ENCODE peak calls at places on chromosomes 6 and 20, in ten cellular contexts. One of them, this sample, is unnamed.
A peak's percentile ranks its signal among the peaks of the same experiment; 100 is the strongest.

GRCh38 chr20:49552007-49552406 is 15.9 kb downstream of the PTGIS start:
- DNase-seq in fibroblast of lung: no peak
- DNase-seq in nephron progenitor cell: no peak
- DNase-seq in heart left ventricle: no peak
- DNase-seq in CD8-positive, alpha-beta T cell: no peak
- DNase-seq in cardiac fibroblast: no peak
- DNase-seq in A549: no peak
- DNase-seq in heart right ventricle: no peak
- DNase-seq in SK-N-SH: no peak
- DNase-seq in mesothelial cell of epicardium: no peak
- DNase-seq in this sample: no peak

GRCh38 chr6:112289039-112289566 is 34.7 kb upstream of the LAMA4 start:
- DNase-seq in fibroblast of lung: peak; percentile 90
- DNase-seq in nephron progenitor cell: no peak
- DNase-seq in heart left ventricle: peak; percentile 79
- DNase-seq in CD8-positive, alpha-beta T cell: no peak
- DNase-seq in cardiac fibroblast: peak; percentile 97
- DNase-seq in A549: no peak
- DNase-seq in heart right ventricle: peak; percentile 61
- DNase-seq in SK-N-SH: no peak
- DNase-seq in mesothelial cell of epicardium: peak; percentile 40
- DNase-seq in this sample: no peak

GRCh38 chr6:32944265-32944664 is 3.4 kb upstream of the HLA-DMB start:
- DNase-seq in fibroblast of lung: no peak
- DNase-seq in nephron progenitor cell: no peak
- DNase-seq in heart left ventricle: no peak
- DNase-seq in CD8-positive, alpha-beta T cell: peak; percentile 22
- DNase-seq in cardiac fibroblast: no peak
- DNase-seq in A549: no peak
- DNase-seq in heart right ventricle: no peak
- DNase-seq in SK-N-SH: no peak
- DNase-seq in mesothelial cell of epicardium: no peak
- DNase-seq in this sample: no peak

GRCh38 chr6:2688416-2689064 is 62.2 kb downstream of the MYLK4 start:
- DNase-seq in fibroblast of lung: peak; percentile 92
- DNase-seq in nephron progenitor cell: no peak
- DNase-seq in heart left ventricle: peak; percentile 36
- DNase-seq in CD8-positive, alpha-beta T cell: no peak
- DNase-seq in cardiac fibroblast: peak; percentile 82
- DNase-seq in A549: peak; percentile 21
- DNase-seq in heart right ventricle: no peak
- DNase-seq in SK-N-SH: no peak
- DNase-seq in mesothelial cell of epicardium: no peak
- DNase-seq in this sample: no peak

GRCh38 chr20:53291548-53291947 is 302.1 kb downstream of the ZNF217 start:
- DNase-seq in fibroblast of lung: no peak
- DNase-seq in nephron progenitor cell: peak; percentile 10
- DNase-seq in heart left ventricle: no peak
- DNase-seq in CD8-positive, alpha-beta T cell: no peak
- DNase-seq in cardiac fibroblast: no peak
- DNase-seq in A549: no peak
- DNase-seq in heart right ventricle: no peak
- DNase-seq in SK-N-SH: no peak
- DNase-seq in mesothelial cell of epicardium: no peak
- DNase-seq in this sample: no peak

GRCh38 chr20:62751551-62752150 is 43.0 kb downstream of the NTSR1 start:
- DNase-seq in fibroblast of lung: no peak
- DNase-seq in nephron progenitor cell: peak; percentile 1
- DNase-seq in heart left ventricle: peak; percentile 12
- DNase-seq in CD8-positive, alpha-beta T cell: no peak
- DNase-seq in cardiac fibroblast: no peak
- DNase-seq in A549: no peak
- DNase-seq in heart right ventricle: peak; percentile 8
- DNase-seq in SK-N-SH: no peak
- DNase-seq in mesothelial cell of epicardium: no peak
- DNase-seq in this sample: no peak

GRCh38 chr6:116251568-116252384 is 2.1 kb downstream of the TSPYL4 start:
- DNase-seq in fibroblast of lung: peak; percentile 88
- DNase-seq in nephron progenitor cell: no peak
- DNase-seq in heart left ventricle: no peak
- DNase-seq in CD8-positive, alpha-beta T cell: no peak
- DNase-seq in cardiac fibroblast: peak; percentile 92
- DNase-seq in A549: no peak
- DNase-seq in heart right ventricle: no peak
- DNase-seq in SK-N-SH: no peak
- DNase-seq in mesothelial cell of epicardium: no peak
- DNase-seq in this sample: no peak

GRCh38 chr6:134016558-134016814 is 35.9 kb downstream of the SLC2A12 start:
- DNase-seq in fibroblast of lung: no peak
- DNase-seq in nephron progenitor cell: no peak
- DNase-seq in heart left ventricle: no peak
- DNase-seq in CD8-positive, alpha-beta T cell: no peak
- DNase-seq in cardiac fibroblast: no peak
- DNase-seq in A549: no peak
- DNase-seq in heart right ventricle: no peak
- DNase-seq in SK-N-SH: no peak
- DNase-seq in mesothelial cell of epicardium: no peak
- DNase-seq in this sample: no peak

GRCh38 chr6:28982476-28983266 is 22.4 kb downstream of the ZNF311 start:
- DNase-seq in fibroblast of lung: peak; percentile 68
- DNase-seq in nephron progenitor cell: no peak
- DNase-seq in heart left ventricle: no peak
- DNase-seq in CD8-positive, alpha-beta T cell: no peak
- DNase-seq in cardiac fibroblast: peak; percentile 67
- DNase-seq in A549: peak; percentile 81
- DNase-seq in heart right ventricle: no peak
- DNase-seq in SK-N-SH: peak; percentile 37
- DNase-seq in mesothelial cell of epicardium: no peak
- DNase-seq in this sample: no peak

GRCh38 chr6:165883851-165884640 is 221.0 kb upstream of the PDE10A start:
- DNase-seq in fibroblast of lung: peak; percentile 52
- DNase-seq in nephron progenitor cell: no peak
- DNase-seq in heart left ventricle: no peak
- DNase-seq in CD8-positive, alpha-beta T cell: no peak
- DNase-seq in cardiac fibroblast: no peak
- DNase-seq in A549: no peak
- DNase-seq in heart right ventricle: no peak
- DNase-seq in SK-N-SH: no peak
- DNase-seq in mesothelial cell of epicardium: no peak
- DNase-seq in this sample: no peak

GRCh38 chr20:52192296-52193007 is 873 bp upstream of the ZFP64 start:
- DNase-seq in fibroblast of lung: no peak
- DNase-seq in nephron progenitor cell: no peak
- DNase-seq in heart left ventricle: peak; percentile 63
- DNase-seq in CD8-positive, alpha-beta T cell: no peak
- DNase-seq in cardiac fibroblast: no peak
- DNase-seq in A549: peak; percentile 79
- DNase-seq in heart right ventricle: peak; percentile 27
- DNase-seq in SK-N-SH: peak; percentile 77
- DNase-seq in mesothelial cell of epicardium: no peak
- DNase-seq in this sample: no peak

GRCh38 chr6:153312633-153313032 is 181.6 kb upstream of the RGS17 start:
- DNase-seq in fibroblast of lung: peak; percentile 51
- DNase-seq in nephron progenitor cell: peak; percentile 25
- DNase-seq in heart left ventricle: peak; percentile 33
- DNase-seq in CD8-positive, alpha-beta T cell: peak; percentile 3
- DNase-seq in cardiac fibroblast: peak; percentile 78
- DNase-seq in A549: peak; percentile 70
- DNase-seq in heart right ventricle: peak; percentile 28
- DNase-seq in SK-N-SH: peak; percentile 75
- DNase-seq in mesothelial cell of epicardium: no peak
- DNase-seq in this sample: no peak

GRCh38 chr20:14829897-14830296 is 492.5 kb upstream of the FLRT3 start:
- DNase-seq in fibroblast of lung: no peak
- DNase-seq in nephron progenitor cell: no peak
- DNase-seq in heart left ventricle: no peak
- DNase-seq in CD8-positive, alpha-beta T cell: no peak
- DNase-seq in cardiac fibroblast: no peak
- DNase-seq in A549: no peak
- DNase-seq in heart right ventricle: no peak
- DNase-seq in SK-N-SH: no peak
- DNase-seq in mesothelial cell of epicardium: no peak
- DNase-seq in this sample: no peak

GRCh38 chr6:144849920-144850319 is 564.8 kb downstream of the UTRN start:
- DNase-seq in fibroblast of lung: no peak
- DNase-seq in nephron progenitor cell: no peak
- DNase-seq in heart left ventricle: no peak
- DNase-seq in CD8-positive, alpha-beta T cell: no peak
- DNase-seq in cardiac fibroblast: no peak
- DNase-seq in A549: no peak
- DNase-seq in heart right ventricle: no peak
- DNase-seq in SK-N-SH: no peak
- DNase-seq in mesothelial cell of epicardium: no peak
- DNase-seq in this sample: no peak

GRCh38 chr20:22918286-22918983 is 116.7 kb upstream of the SSTR4 start:
- DNase-seq in fibroblast of lung: no peak
- DNase-seq in nephron progenitor cell: no peak
- DNase-seq in heart left ventricle: no peak
- DNase-seq in CD8-positive, alpha-beta T cell: no peak
- DNase-seq in cardiac fibroblast: peak; percentile 28
- DNase-seq in A549: no peak
- DNase-seq in heart right ventricle: no peak
- DNase-seq in SK-N-SH: no peak
- DNase-seq in mesothelial cell of epicardium: no peak
- DNase-seq in this sample: no peak

GRCh38 chr20:58402305-58402704 is 13.3 kb downstream of the VAPB start:
- DNase-seq in fibroblast of lung: no peak
- DNase-seq in nephron progenitor cell: no peak
- DNase-seq in heart left ventricle: no peak
- DNase-seq in CD8-positive, alpha-beta T cell: no peak
- DNase-seq in cardiac fibroblast: no peak
- DNase-seq in A549: no peak
- DNase-seq in heart right ventricle: no peak
- DNase-seq in SK-N-SH: no peak
- DNase-seq in mesothelial cell of epicardium: no peak
- DNase-seq in this sample: no peak

GRCh38 chr6:111950661-111951426 is 77.6 kb upstream of the FYN start:
- DNase-seq in fibroblast of lung: peak; percentile 54
- DNase-seq in nephron progenitor cell: peak; percentile 23
- DNase-seq in heart left ventricle: peak; percentile 41
- DNase-seq in CD8-positive, alpha-beta T cell: no peak
- DNase-seq in cardiac fibroblast: peak; percentile 38
- DNase-seq in A549: no peak
- DNase-seq in heart right ventricle: peak; percentile 20
- DNase-seq in SK-N-SH: peak; percentile 32
- DNase-seq in mesothelial cell of epicardium: no peak
- DNase-seq in this sample: no peak

DNA sequence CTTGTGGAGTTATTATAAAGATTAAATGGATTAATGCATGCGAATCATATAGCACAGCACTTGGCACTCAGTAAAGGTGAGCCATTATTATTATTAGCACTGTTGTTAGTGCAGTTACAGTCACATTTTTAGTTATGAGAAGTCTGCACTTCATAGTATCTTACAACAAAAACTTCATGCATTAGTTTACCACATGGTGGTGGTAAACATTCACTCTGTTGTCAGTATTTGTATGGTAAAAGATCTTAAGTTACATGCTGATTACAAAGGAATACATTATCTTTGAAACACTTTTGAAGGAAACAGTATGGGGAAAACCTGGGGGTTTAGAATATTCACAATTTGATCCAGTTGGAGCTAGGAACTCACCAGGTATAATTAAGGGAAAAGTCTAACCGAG is 20.8 kb downstream of the TMEM14A start:
- DNase-seq in fibroblast of lung: peak; percentile 18
- DNase-seq in nephron progenitor cell: no peak
- DNase-seq in heart left ventricle: no peak
- DNase-seq in CD8-positive, alpha-beta T cell: no peak
- DNase-seq in cardiac fibroblast: peak; percentile 22
- DNase-seq in A549: no peak
- DNase-seq in heart right ventricle: no peak
- DNase-seq in SK-N-SH: no peak
- DNase-seq in mesothelial cell of epicardium: no peak
- DNase-seq in this sample: no peak
- TF ChIP-seq CTCF in fibroblast of lung: no peak
- TF ChIP-seq CTCF in nephron progenitor cell: no peak
- TF ChIP-seq CTCF in heart left ventricle: no peak
- TF ChIP-seq CTCF in CD8-positive, alpha-beta T cell: no peak
- TF ChIP-seq CTCF in cardiac fibroblast: no peak
- TF ChIP-seq CTCF in A549: peak; percentile 8
- TF ChIP-seq CTCF in heart right ventricle: no peak
- TF ChIP-seq CTCF in SK-N-SH: no peak
- TF ChIP-seq CTCF in mesothelial cell of epicardium: no peak
- TF ChIP-seq CTCF in this sample: no peak

GRCh38 chr6:76940186-76940585 is 523.1 kb downstream of the HTR1B start:
- DNase-seq in fibroblast of lung: no peak
- DNase-seq in nephron progenitor cell: no peak
- DNase-seq in heart left ventricle: no peak
- DNase-seq in CD8-positive, alpha-beta T cell: no peak
- DNase-seq in cardiac fibroblast: peak; percentile 42
- DNase-seq in A549: no peak
- DNase-seq in heart right ventricle: no peak
- DNase-seq in SK-N-SH: no peak
- DNase-seq in mesothelial cell of epicardium: no peak
- DNase-seq in this sample: no peak

GRCh38 chr6:76942203-76942971 is 520.9 kb downstream of the HTR1B start:
- DNase-seq in fibroblast of lung: no peak
- DNase-seq in nephron progenitor cell: no peak
- DNase-seq in heart left ventricle: no peak
- DNase-seq in CD8-positive, alpha-beta T cell: no peak
- DNase-seq in cardiac fibroblast: no peak
- DNase-seq in A549: no peak
- DNase-seq in heart right ventricle: no peak
- DNase-seq in SK-N-SH: no peak
- DNase-seq in mesothelial cell of epicardium: no peak
- DNase-seq in this sample: no peak
- TF ChIP-seq CTCF in fibroblast of lung: no peak
- TF ChIP-seq CTCF in nephron progenitor cell: no peak
- TF ChIP-seq CTCF in heart left ventricle: no peak
- TF ChIP-seq CTCF in CD8-positive, alpha-beta T cell: no peak
- TF ChIP-seq CTCF in cardiac fibroblast: no peak
- TF ChIP-seq CTCF in A549: no peak
- TF ChIP-seq CTCF in heart right ventricle: no peak
- TF ChIP-seq CTCF in SK-N-SH: no peak
- TF ChIP-seq CTCF in mesothelial cell of epicardium: no peak
- TF ChIP-seq CTCF in this sample: no peak

DNA sequence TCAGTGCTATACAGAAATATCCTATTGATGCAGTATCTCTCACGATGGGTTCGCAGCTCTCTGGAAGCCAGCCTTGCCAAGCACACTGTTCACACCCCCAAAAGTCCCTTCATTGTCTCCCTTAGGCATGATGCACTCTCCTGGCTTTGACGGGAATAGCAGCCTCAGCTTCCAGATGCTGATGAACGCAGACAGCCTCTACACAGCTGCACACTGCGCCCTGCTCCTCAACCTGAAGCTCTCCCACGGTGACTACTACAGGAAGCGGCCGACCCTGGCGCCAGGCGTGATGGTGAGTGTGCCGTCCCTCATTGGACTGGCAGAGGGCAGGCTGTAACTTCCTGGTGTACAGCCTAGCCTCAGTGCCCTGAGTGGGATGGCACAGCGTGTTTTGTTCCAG is 60.0 kb upstream of the PBOV1 start:
- DNase-seq in fibroblast of lung: peak; percentile 23
- DNase-seq in nephron progenitor cell: peak; percentile 9
- DNase-seq in heart left ventricle: no peak
- DNase-seq in CD8-positive, alpha-beta T cell: no peak
- DNase-seq in cardiac fibroblast: peak; percentile 40
- DNase-seq in A549: peak; percentile 28
- DNase-seq in heart right ventricle: no peak
- DNase-seq in SK-N-SH: no peak
- DNase-seq in mesothelial cell of epicardium: no peak
- DNase-seq in this sample: no peak
- TF ChIP-seq CTCF in fibroblast of lung: peak; percentile 20
- TF ChIP-seq CTCF in nephron progenitor cell: no peak
- TF ChIP-seq CTCF in heart left ventricle: peak; percentile 13
- TF ChIP-seq CTCF in CD8-positive, alpha-beta T cell: no peak
- TF ChIP-seq CTCF in cardiac fibroblast: peak; percentile 55
- TF ChIP-seq CTCF in A549: no peak
- TF ChIP-seq CTCF in heart right ventricle: peak; percentile 39
- TF ChIP-seq CTCF in SK-N-SH: peak; percentile 9
- TF ChIP-seq CTCF in mesothelial cell of epicardium: no peak
- TF ChIP-seq CTCF in this sample: no peak

GRCh38 chr20:9215539-9215938 is 146.7 kb downstream of the PLCB4 start:
- DNase-seq in fibroblast of lung: no peak
- DNase-seq in nephron progenitor cell: no peak
- DNase-seq in heart left ventricle: no peak
- DNase-seq in CD8-positive, alpha-beta T cell: no peak
- DNase-seq in cardiac fibroblast: no peak
- DNase-seq in A549: peak; percentile 33
- DNase-seq in heart right ventricle: no peak
- DNase-seq in SK-N-SH: peak; percentile 15
- DNase-seq in mesothelial cell of epicardium: no peak
- DNase-seq in this sample: no peak
- TF ChIP-seq CTCF in fibroblast of lung: peak; percentile 42
- TF ChIP-seq CTCF in nephron progenitor cell: no peak
- TF ChIP-seq CTCF in heart left ventricle: no peak
- TF ChIP-seq CTCF in CD8-positive, alpha-beta T cell: no peak
- TF ChIP-seq CTCF in cardiac fibroblast: peak; percentile 27
- TF ChIP-seq CTCF in A549: peak; percentile 55
- TF ChIP-seq CTCF in heart right ventricle: peak; percentile 23
- TF ChIP-seq CTCF in SK-N-SH: peak; percentile 54
- TF ChIP-seq CTCF in mesothelial cell of epicardium: no peak
- TF ChIP-seq CTCF in this sample: no peak